ENCODE peak calls at places on chromosomes 7 and 10, in four cellular contexts. D is thoracic aorta, P is fibroblast of lung, B is neural progenitor cell. J is an unnamed sample.
A peak's percentile ranks its signal among the peaks of the same experiment; 100 is the strongest.

GRCh38 chr7:27106181-27106905 is 3.9 kb upstream of the HOXA2 start:
- DNase-seq in D (no peak), P (peak; percentile 55), B (peak; percentile 89), J (no peak)

GRCh38 chr7:82234457-82235049 is 209.0 kb downstream of the CACNA2D1 start:
- DNase-seq in D (no peak), P (peak; percentile 25), B (peak; percentile 65), J (no peak)

GRCh38 chr7:24987331-24987842 is 7.4 kb upstream of the OSBPL3 start:
- DNase-seq in D (no peak), P (no peak), B (no peak), J (no peak)

GRCh38 chr7:141744131-141744530 is 6.0 kb downstream of the SSBP1 start:
- DNase-seq in D (no peak), P (no peak), B (no peak), J (no peak)

GRCh38 chr7:135508853-135509588 is 881 bp downstream of the CNOT4 start:
- DNase-seq in D (no peak), P (peak; percentile 34), B (peak; percentile 62), J (peak; percentile 35)

GRCh38 chr7:38322461-38322860 is 49.0 kb upstream of the TARP start:
- DNase-seq in D (no peak), P (no peak), B (no peak), J (no peak)

GRCh38 chr10:26488344-26488743 is 50.2 kb downstream of the APBB1IP start:
- DNase-seq in D (no peak), P (peak; percentile 49), B (no peak), J (peak; percentile 21)

GRCh38 chr7:56157238-56157790 is 41.1 kb upstream of the NUPR2 start:
- DNase-seq in D (no peak), P (no peak), B (no peak), J (no peak)

GRCh38 chr10:67912330-67912946 is 28.0 kb downstream of the SIRT1 start:
- DNase-seq in D (no peak), P (peak; percentile 83), B (no peak), J (no peak)

GRCh38 chr7:151849879-151850260 is 27.0 kb downstream of the PRKAG2 start:
- DNase-seq in D (no peak), P (no peak), B (no peak), J (no peak)

GRCh38 chr10:122849900-122850605 is 4.4 kb upstream of the CUZD1 start:
- DNase-seq in D (no peak), P (peak; percentile 29), B (no peak), J (no peak)

GRCh38 chr7:26291699-26292538 is at the start of gene SNX10:
- DNase-seq in D (no peak), P (peak; percentile 45), B (peak; percentile 88), J (no peak)

GRCh38 chr10:21458496-21458895 is 67.0 kb downstream of the SKIDA1 start:
- DNase-seq in D (no peak), P (no peak), B (no peak), J (peak; percentile 2)

GRCh38 chr10:7281429-7281828 is 129.4 kb downstream of the SFMBT2 start:
- DNase-seq in D (no peak), P (no peak), B (no peak), J (no peak)

GRCh38 chr10:131117416-131118212 is 193.9 kb downstream of the TCERG1L start:
- DNase-seq in D (no peak), P (no peak), B (no peak), J (no peak)

GRCh38 chr10:110600487-110601101 is 33.1 kb downstream of the SMC3 start:
- DNase-seq in D (no peak), P (peak; percentile 52), B (peak; percentile 65), J (peak; percentile 49)

GRCh38 chr7:139896831-139897230 is 67.8 kb downstream of the TBXAS1 start:
- DNase-seq in D (no peak), P (no peak), B (no peak), J (no peak)

GRCh38 chr7:76509931-76510877 is at the start of gene UPK3B:
- DNase-seq in D (no peak), P (peak; percentile 27), B (peak; percentile 52), J (peak; percentile 75)

GRCh38 chr7:124688991-124689390 is 76.6 kb downstream of the GPR37 start:
- DNase-seq in D (no peak), P (peak; percentile 81), B (no peak), J (peak; percentile 98)

GRCh38 chr7:44583145-44583544 is 1.1 kb upstream of the TMED4 start:
- DNase-seq in D (no peak), P (no peak), B (no peak), J (no peak)

DNA sequence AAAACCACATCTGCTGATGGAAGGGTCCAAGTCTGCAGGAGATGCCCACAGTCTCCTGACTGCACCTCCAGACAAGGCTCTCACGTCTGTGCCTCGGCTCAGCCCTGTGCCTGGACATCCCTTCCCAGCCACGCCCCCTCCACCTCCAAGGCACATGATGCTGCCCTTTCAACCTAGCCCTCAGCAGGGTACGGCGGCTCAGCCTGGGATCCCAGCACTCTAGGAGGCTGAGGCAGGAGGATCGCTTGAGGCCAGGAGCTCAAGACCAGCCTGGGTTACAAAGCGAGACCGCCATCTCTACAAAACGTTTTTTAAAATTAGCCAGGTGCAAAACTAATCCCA is 14.3 kb downstream of the MAD1L1 start:
- DNase-seq in D (no peak), P (no peak), B (no peak), J (no peak)
- H3K4me1 ChIP-seq in D (no peaks in the 10 kb centered on the region), P (no peaks in the 10 kb centered on the region), B (no peaks in the 10 kb centered on the region), J (no peaks in the 10 kb centered on the region)

DNA sequence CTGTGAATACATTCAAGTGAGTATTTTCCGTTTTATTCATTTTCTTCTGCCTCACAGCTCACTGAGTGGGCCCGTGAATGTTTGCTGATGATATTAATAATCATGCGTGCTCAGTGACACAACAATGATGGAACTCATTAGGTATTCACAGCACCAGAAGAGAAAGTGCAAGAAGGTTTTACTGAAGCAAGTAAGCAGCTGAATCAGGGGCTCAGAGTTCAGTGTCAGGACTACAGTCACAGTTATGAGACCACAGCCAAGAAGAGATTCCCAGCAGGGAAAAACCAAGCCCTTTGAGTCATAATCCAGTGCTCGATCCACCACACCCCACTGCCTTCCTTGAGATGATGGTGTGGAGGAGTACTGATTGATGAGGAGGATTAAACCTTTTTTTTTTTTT is 247.4 kb downstream of the KIAA1217 start:
- DNase-seq in D (no peak), P (peak; percentile 98), B (no peak), J (peak; percentile 89)
- H3K27ac ChIP-seq in D (no peak overlapping the region), P (no peak overlapping the region), B (no peak overlapping the region), J (peak overlapping the region; percentile 94)

GRCh38 chr10:91046891-91047290 is 126.0 kb upstream of the ANKRD1 start:
- DNase-seq in D (no peak), P (peak; percentile 37), B (no peak), J (no peak)
- TF ChIP-seq CTCF in D (no peak), P (no peak), B (no peak), J (no peak)

DNA sequence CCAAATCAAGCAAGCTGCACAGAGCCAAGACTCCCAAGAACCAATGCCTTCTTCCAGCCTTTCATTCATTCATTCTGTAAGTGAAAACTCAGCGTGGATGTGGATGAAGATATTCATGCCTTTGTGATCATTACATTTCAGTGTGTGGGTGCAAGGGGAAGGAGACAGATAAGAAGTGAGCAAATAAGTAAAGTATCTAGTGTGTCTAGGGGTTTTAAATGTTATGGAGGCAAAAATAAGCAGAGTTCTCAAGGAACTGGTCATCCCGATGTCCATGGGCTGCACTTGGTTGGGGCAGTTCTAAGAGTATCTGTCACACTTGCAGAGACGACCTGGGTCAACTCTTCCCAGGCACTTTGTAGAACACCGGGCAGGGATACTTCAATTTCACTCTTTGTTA is 149.1 kb downstream of the KIAA1217 start:
- DNase-seq in D (no peak), P (peak; percentile 63), B (no peak), J (no peak)
- H3K4me1 ChIP-seq in D (no peaks in the 10 kb centered on the region), P (no peaks in the 10 kb centered on the region), B (peaks cover 36% of the 10 kb centered on the region), J (no peaks in the 10 kb centered on the region)

DNA sequence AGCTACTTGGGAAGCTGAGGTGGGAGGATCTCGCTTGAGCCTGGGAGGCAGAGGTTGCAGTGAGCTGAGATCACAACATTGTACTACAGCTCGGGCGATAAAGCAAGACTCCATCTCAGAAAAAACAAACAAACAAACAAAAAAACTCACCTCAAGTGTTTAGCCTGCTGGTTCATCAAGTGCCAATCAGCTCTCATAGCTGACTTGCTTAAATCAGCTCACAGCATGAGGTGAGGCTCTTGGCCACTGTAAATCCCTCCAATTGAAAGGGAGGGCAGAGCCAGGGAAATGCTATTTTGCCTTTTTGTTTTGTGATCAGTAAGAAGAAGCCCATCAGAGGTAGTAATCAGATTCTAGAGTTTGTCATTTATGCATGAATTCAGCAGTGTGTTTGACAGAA is 112.3 kb downstream of the RAB11FIP2 start:
- DNase-seq in D (no peak), P (no peak), B (peak; percentile 82), J (no peak)
- H3K27ac ChIP-seq in D (no peak overlapping the region), P (no peak overlapping the region), B (peak overlapping the region; percentile 1), J (no peak overlapping the region)